ENCODE peak calls at places on chromosomes 11 and 22, in five cellular contexts. U, I, V, L and B are unnamed samples.

GRCh38 chr11:61163714-61164609 is 2.7 kb upstream of the VPS37C start:
- DNase-seq in L (no peak), I (peak; percentile 2), V (no peak), U (no peak), B (no peak)

GRCh38 chr22:35462558-35463230 is 62.8 kb downstream of the MCM5 start:
- DNase-seq in U (no peak), L (no peak), V (no peak), I (no peak), B (no peak)

GRCh38 chr22:29883045-29883830 is at the start of gene MTMR3:
- DNase-seq in V (peak; percentile 81), U (peak; percentile 90), I (peak; percentile 93), L (peak; percentile 95), B (peak; percentile 94)

GRCh38 chr11:123235117-123235686 is 40.2 kb upstream of the CLMP start:
- DNase-seq in U (no peak), V (peak; percentile 54), L (peak; percentile 47), I (no peak), B (peak; percentile 49)

GRCh38 chr11:114278342-114279065 is 17.7 kb upstream of the NNMT start:
- DNase-seq in L (no peak), I (no peak), U (no peak), V (no peak), B (no peak)

GRCh38 chr22:19709063-19709769 is 5.1 kb upstream of the SEPTIN5 start:
- DNase-seq in U (no peak), V (no peak), L (no peak), I (no peak), B (no peak)

GRCh38 chr11:76281558-76281906 is 75.2 kb upstream of the WNT11 start:
- DNase-seq in L (no peak), V (no peak), U (no peak), I (no peak), B (no peak)

GRCh38 chr11:17596711-17597110 is 49.7 kb downstream of the OTOG start:
- DNase-seq in I (peak; percentile 19), V (no peak), L (no peak), U (no peak), B (no peak)

GRCh38 chr22:39897841-39898240 is 3.0 kb upstream of the GRAP2 start:
- DNase-seq in V (no peak), U (no peak), I (no peak), L (no peak), B (no peak)

GRCh38 chr11:116657842-116658825 is 114.7 kb downstream of the BUD13 start:
- DNase-seq in V (peak; percentile 5), L (no peak), U (no peak), I (peak; percentile 50), B (no peak)

GRCh38 chr22:39284983-39285382 is 34.4 kb downstream of the RPL3 start:
- DNase-seq in I (no peak), L (no peak), U (no peak), V (no peak), B (no peak)

GRCh38 chr22:35467788-35468187 is 67.8 kb downstream of the MCM5 start:
- DNase-seq in V (peak; percentile 49), I (no peak), U (peak; percentile 20), L (peak; percentile 39), B (peak; percentile 52)

GRCh38 chr11:48043998-48044512 is 63.7 kb downstream of the PTPRJ start:
- DNase-seq in I (no peak), U (no peak), V (no peak), L (no peak), B (no peak)

GRCh38 chr11:119029069-119029339 is 1.7 kb downstream of the SLC37A4 start:
- DNase-seq in V (no peak), I (no peak), U (no peak), L (peak; percentile 15), B (no peak)

GRCh38 chr22:31753005-31753633 is 700 bp upstream of the DEPDC5 start:
- DNase-seq in L (peak; percentile 23), V (no peak), U (peak; percentile 6), I (peak; percentile 91), B (peak; percentile 83)

GRCh38 chr22:44707178-44707577 is 5.2 kb downstream of the PRR5 start:
- DNase-seq in L (no peak), V (no peak), U (no peak), I (no peak), B (no peak)

GRCh38 chr11:133529807-133530500 is 2.3 kb downstream of the OPCML start:
- DNase-seq in I (no peak), U (no peak), V (no peak), L (no peak), B (no peak)

GRCh38 chr22:17764036-17764435 is 10.2 kb downstream of the BID start:
- DNase-seq in I (no peak), V (no peak), L (no peak), U (no peak), B (no peak)

GRCh38 chr11:102120006-102120405 is 9.8 kb downstream of the YAP1 start:
- DNase-seq in I (peak; percentile 72), U (peak; percentile 41), L (no peak), V (peak; percentile 36), B (no peak)

GRCh38 chr11:123653997-123654565 is 343 bp downstream of the SCN3B start:
- DNase-seq in U (peak; percentile 42), L (peak; percentile 56), I (peak; percentile 78), V (peak; percentile 35), B (no peak)

GRCh38 chr11:6635082-6635932 is 16.1 kb upstream of the TPP1 start:
- DNase-seq in V (peak; percentile 36), L (no peak), U (peak; percentile 33), I (peak; percentile 67), B (no peak)

GRCh38 chr22:49887074-49887471 is 31.2 kb downstream of the ALG12 start:
- DNase-seq in V (no peak), I (no peak), U (no peak), L (no peak), B (no peak)

GRCh38 chr11:2176389-2176900 is 4.8 kb upstream of the TH start:
- DNase-seq in V (no peak), I (no peak), U (no peak), L (no peak), B (no peak)

GRCh38 chr11:1236316-1237127 is 13.7 kb downstream of the MUC5B start:
- DNase-seq in I (no peak), L (no peak), V (no peak), U (no peak), B (no peak)

GRCh38 chr11:3904228-3904627 is 48.8 kb downstream of the STIM1 start:
- DNase-seq in U (no peak), I (no peak), V (no peak), L (no peak), B (no peak)

GRCh38 chr11:28701760-28702449 is 593.7 kb downstream of the METTL15 start:
- DNase-seq in L (no peak), U (peak; percentile 16), V (no peak), I (no peak), B (no peak)

GRCh38 chr11:96384156-96384555 is 5.6 kb downstream of the CCDC82 start:
- DNase-seq in I (no peak), V (no peak), U (no peak), L (no peak), B (no peak)

GRCh38 chr22:25111579-25112517 is 87.8 kb upstream of the CRYBB3 start:
- DNase-seq in V (no peak), L (peak; percentile 59), U (no peak), I (no peak), B (peak; percentile 36)

GRCh38 chr11:85960678-85961077 is 105.5 kb downstream of the CCDC83 start:
- DNase-seq in U (no peak), L (no peak), V (no peak), I (no peak), B (peak; percentile 32)

GRCh38 chr22:31532060-31532459 is 35.7 kb downstream of the SFI1 start:
- DNase-seq in L (no peak), U (peak; percentile 6), V (peak; percentile 40), I (no peak), B (no peak)

GRCh38 chr11:11931461-11932055 is 76.9 kb downstream of the DKK3 start:
- DNase-seq in I (no peak), L (no peak), V (peak; percentile 83), U (peak; percentile 78), B (peak; percentile 8)

GRCh38 chr22:32469799-32470212 is 4.8 kb upstream of the FBXO7 start:
- DNase-seq in L (no peak), U (peak; percentile 57), V (peak; percentile 59), I (no peak), B (no peak)

GRCh38 chr22:26168199-26168915 is 905 bp upstream of the SEZ6L start:
- DNase-seq in V (no peak), L (no peak), I (no peak), U (no peak), B (peak; percentile 28)

GRCh38 chr11:45181595-45182550 is 35.4 kb downstream of the PRDM11 start:
- DNase-seq in I (no peak), V (no peak), L (no peak), U (no peak), B (no peak)
- H3K4me3 ChIP-seq in I (no peak overlapping the region), V (no peak overlapping the region), L (no peak overlapping the region), U (no peak overlapping the region), B (no peak overlapping the region)

GRCh38 chr22:46073683-46074504 is 76.4 kb upstream of the PPARA start:
- DNase-seq in V (peak; percentile 53), L (peak; percentile 55), U (peak; percentile 20), I (peak; percentile 18), B (no peak)

GRCh38 chr22:46074771-46075551 is 75.4 kb upstream of the PPARA start:
- DNase-seq in V (no peak), U (peak; percentile 32), I (peak; percentile 21), L (peak; percentile 46), B (no peak)

GRCh38 chr22:46072030-46072881 is 78.1 kb upstream of the PPARA start:
- DNase-seq in I (peak; percentile 48), U (peak; percentile 57), L (peak; percentile 63), V (peak; percentile 57), B (peak; percentile 46)

GRCh38 chr22:46071451-46072029 is 78.8 kb upstream of the PPARA start:
- DNase-seq in V (peak; percentile 97), L (peak; percentile 94), U (peak; percentile 97), I (peak; percentile 36), B (peak; percentile 69)

GRCh38 chr22:46072981-46073682 is 77.2 kb upstream of the PPARA start:
- DNase-seq in I (peak; percentile 2), U (no peak), L (peak; percentile 11), V (no peak), B (no peak)
- H3K4me3 ChIP-seq in I (no peak overlapping the region), U (peak overlapping the region; percentile 86), L (peak overlapping the region; percentile 67), V (peak overlapping the region; percentile 98), B (peak overlapping the region; percentile 73)

DNA sequence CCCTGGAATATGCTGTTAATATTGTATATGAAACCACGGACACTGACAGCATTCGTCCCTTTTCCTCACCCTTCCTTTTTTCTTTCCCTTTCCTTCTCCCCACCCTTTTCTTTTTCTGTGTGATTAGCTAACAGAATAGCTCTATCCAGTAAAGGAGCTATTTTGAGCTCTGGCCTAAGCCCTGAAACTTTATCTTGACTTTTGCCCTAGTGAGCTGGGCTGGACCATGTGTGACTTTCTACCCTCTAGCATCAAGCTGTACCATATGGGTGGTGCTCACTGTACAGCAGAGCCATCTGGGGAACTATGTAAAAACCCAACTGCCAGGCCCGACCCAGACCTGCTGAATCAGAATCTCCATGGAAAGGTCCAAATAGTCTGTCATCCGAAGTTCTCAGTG is 21.9 kb upstream of the PANX1 start:
- DNase-seq in L (no peak), U (no peak), I (no peak), V (peak; percentile 16), B (no peak)
- H3K4me3 ChIP-seq in L (no peak overlapping the region), U (no peak overlapping the region), I (no peak overlapping the region), V (no peak overlapping the region), B (no peak overlapping the region)

DNA sequence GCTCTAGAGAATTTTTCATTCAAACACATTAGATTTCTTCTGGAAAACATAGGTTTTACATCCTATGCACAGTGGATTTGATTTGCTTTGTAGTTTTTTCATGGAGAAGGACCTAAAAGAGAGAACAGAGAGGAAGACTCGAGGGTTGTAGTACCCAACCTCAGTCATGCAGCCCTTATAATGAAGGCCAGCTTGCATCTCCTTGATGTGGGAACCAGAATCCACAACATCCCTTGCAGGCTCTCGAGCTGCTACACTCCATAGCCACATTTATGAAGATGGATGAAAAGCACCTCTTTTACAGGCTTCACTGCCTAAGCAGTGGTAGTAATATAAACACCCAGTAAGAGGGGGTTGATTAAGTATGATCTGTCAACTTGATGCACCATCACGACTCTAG is 9.5 kb upstream of the OR5B12 start:
- DNase-seq in L (no peak), U (no peak), I (no peak), V (no peak), B (no peak)
- H3K4me3 ChIP-seq in L (no peak overlapping the region), U (no peak overlapping the region), I (no peak overlapping the region), V (no peak overlapping the region), B (no peak overlapping the region)